ENCODE peak calls at places on chromosome 3, in eight cellular contexts. H is stomach, Y is SK-N-SH, V is A549, Z is transverse colon, C is tibial nerve, S is ovary, Q is HepG2. B is an unnamed sample. For H3K4me1, the result is how much of the 10 kb centered on the place peaks cover.

GRCh38 chr3:136070334-136070733 is 104.8 kb downstream of the PPP2R3A start:
- DNase-seq in V (no peak), Z (no peak), C (no peak), Y (no peak), Q (no peak), H (no peak), S (no peak), B (no peak)

GRCh38 chr3:190534986-190535385 is 21.1 kb downstream of the IL1RAP start:
- DNase-seq in Z (no peak), Y (no peak), V (no peak), C (no peak), H (no peak), S (no peak), Q (peak), B (no peak)

GRCh38 chr3:71495708-71496472 is 87.6 kb downstream of the FOXP1 start:
- DNase-seq in H (no peak), V (peak), Z (no peak), Q (peak), C (no peak), Y (no peak), S (no peak), B (no peak)

GRCh38 chr3:139310474-139310933 is 33.3 kb upstream of the MRPS22 start:
- DNase-seq in V (peak), Z (no peak), C (no peak), S (no peak), Q (no peak), H (no peak), Y (no peak), B (no peak)

GRCh38 chr3:25781758-25782594 is 1.3 kb downstream of the NGLY1 start:
- DNase-seq in S (no peak), Z (no peak), Q (no peak), H (no peak), V (no peak), C (no peak), Y (no peak), B (no peak)

GRCh38 chr3:37453393-37454391 is 279.3 kb upstream of the LRRFIP2 start:
- DNase-seq in Y (peak), Q (peak), S (peak), V (no peak), H (peak), Z (peak), C (peak), B (peak)

GRCh38 chr3:138947303-138948121 is 495 bp downstream of the FOXL2NB start:
- DNase-seq in S (no peak), V (no peak), H (no peak), Y (no peak), Q (no peak), Z (no peak), C (no peak), B (no peak)

GRCh38 chr3:161405836-161406235 is 34.5 kb upstream of the SPTSSB start:
- DNase-seq in Q (no peak), C (no peak), V (no peak), S (no peak), Y (no peak), H (no peak), Z (no peak), B (no peak)

GRCh38 chr3:43618142-43618541 is 3.7 kb downstream of the ANO10 start:
- DNase-seq in H (no peak), S (no peak), C (no peak), Q (no peak), Y (no peak), Z (no peak), V (no peak), B (no peak)

GRCh38 chr3:51245871-51246270 is 139.2 kb upstream of the MANF start:
- DNase-seq in H (no peak), V (no peak), S (no peak), Q (no peak), Y (no peak), C (no peak), Z (no peak), B (no peak)

DNA sequence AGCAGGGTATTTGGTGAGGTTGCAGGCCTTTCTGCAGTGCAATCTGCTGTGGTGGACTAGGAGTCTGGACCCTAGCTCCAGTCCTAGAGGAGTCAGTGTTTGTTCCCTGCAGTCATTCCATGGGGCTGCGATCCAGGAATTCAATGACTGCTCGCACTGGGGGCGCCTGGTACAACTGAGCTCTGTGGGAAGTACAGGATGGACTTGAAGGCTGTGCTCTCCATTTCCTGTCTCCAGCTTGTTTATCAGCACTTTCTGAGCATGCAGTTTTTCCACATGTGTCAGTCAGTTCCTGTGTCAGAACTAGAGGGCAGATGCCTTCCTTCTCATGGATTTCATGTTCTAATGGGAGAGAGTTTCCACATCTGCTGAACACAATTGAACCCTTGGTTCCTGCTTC is 46.7 kb downstream of the PDHB start:
- DNase-seq in H (peak), Z (peak), Q (no peak), V (no peak), Y (no peak), C (no peak), S (no peak), B (no peak)
- TF ChIP-seq CTCF in H (no peak), Z (no peak), Q (no peak), V (no peak), Y (no peak), C (no peak), S (no peak), B (no peak)

GRCh38 chr3:187858086-187858485 is 112.8 kb upstream of the BCL6 start:
- DNase-seq in Z (no peak), V (no peak), C (no peak), Q (no peak), Y (no peak), S (no peak), H (no peak), B (no peak)
- TF ChIP-seq EP300 in Z (no peak), V (no peak), C (peak), Q (no peak), Y (no peak), S (no peak), H (no peak), B (no peak)

GRCh38 chr3:16841354-16841753 is 43.4 kb upstream of the PLCL2 start:
- DNase-seq in Y (no peak), Z (no peak), Q (no peak), V (no peak), H (no peak), C (no peak), S (no peak), B (no peak)

GRCh38 chr3:16841906-16842709 is 42.6 kb upstream of the PLCL2 start:
- DNase-seq in S (no peak), V (no peak), C (no peak), Y (no peak), Z (peak), H (peak), Q (no peak), B (peak)

GRCh38 chr3:16844222-16844621 is 40.5 kb upstream of the PLCL2 start:
- DNase-seq in S (no peak), Y (no peak), V (no peak), Q (no peak), C (no peak), H (no peak), Z (no peak), B (no peak)

GRCh38 chr3:16844771-16845170 is 40.0 kb upstream of the PLCL2 start:
- DNase-seq in Q (no peak), Y (no peak), V (no peak), Z (no peak), C (no peak), H (no peak), S (no peak), B (no peak)

DNA sequence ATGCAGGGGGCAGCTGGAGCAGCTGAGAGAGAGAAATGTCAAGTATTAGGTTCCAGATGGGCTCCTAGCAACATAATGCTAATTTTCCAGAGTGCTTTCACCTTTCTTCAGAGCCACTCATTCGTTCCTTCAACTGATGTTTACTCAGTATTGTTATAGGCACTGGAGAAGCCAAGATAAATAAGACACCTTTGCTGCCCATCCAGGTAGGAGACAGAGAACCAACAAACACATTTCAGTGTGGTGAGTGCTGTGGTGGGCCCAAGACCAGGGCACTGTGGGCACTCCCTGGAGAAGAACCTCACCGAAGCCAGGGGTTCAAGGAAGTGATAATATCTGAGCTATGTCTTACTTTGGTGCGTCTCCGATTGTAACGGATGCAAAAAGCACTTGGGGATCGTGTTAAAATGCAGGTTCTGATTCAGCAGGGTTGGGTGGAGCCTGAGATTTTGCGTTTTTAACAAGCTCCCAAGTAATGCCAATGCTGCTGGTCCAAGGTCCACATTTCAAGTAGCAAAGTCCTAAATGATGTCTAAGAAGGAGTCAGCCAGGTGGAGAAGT is 42.0 kb upstream of the PLCL2 start:
- DNase-seq in Y (no peak), V (no peak), C (no peak), Z (no peak), Q (no peak), H (no peak), S (no peak), B (no peak)
- H3K4me1 ChIP-seq in Y (under half), V (under half), C (under half), Z (under half), Q (under half), H (under half), S (under half), B (under half)

GRCh38 chr3:124034809-124035152 is 42.9 kb upstream of the ROPN1 start:
- DNase-seq in Z (no peak), C (no peak), Q (no peak), H (no peak), V (no peak), Y (no peak), S (no peak), B (no peak)
- TF ChIP-seq CTCF in Z (no peak), C (no peak), Q (no peak), H (no peak), V (no peak), Y (no peak), S (no peak), B (no peak)

GRCh38 chr3:40211579-40211978 is 97.9 kb upstream of the EIF1B start:
- DNase-seq in Y (no peak), C (no peak), S (no peak), Q (no peak), V (no peak), H (no peak), Z (no peak), B (no peak)
- TF ChIP-seq EP300 in Y (no peak), C (no peak), S (no peak), Q (no peak), V (no peak), H (no peak), Z (no peak), B (no peak)

DNA sequence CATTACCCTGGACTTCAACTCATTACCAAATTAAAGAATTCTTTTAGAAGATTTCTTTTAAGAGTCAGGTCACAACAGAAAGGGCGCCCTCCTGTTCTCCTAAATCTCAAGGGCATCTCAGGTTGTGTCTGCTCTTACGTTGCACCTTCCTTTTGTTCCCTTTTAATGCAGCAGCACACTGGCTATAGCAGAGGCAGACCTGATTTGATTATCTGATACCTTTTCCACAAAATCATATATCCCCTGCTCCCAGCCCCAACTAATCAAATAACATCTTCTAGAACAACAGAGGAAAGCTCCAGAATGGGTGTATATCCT is 40.1 kb downstream of the TIGIT start:
- DNase-seq in H (no peak), C (no peak), V (no peak), Q (no peak), Y (no peak), Z (no peak), S (no peak), B (no peak)
- H3K4me1 ChIP-seq in H (under half), C (under half), V (under half), Q (under half), Y (under half), Z (under half), S (under half), B (under half)

B was measured in sigmoid colon.